ENCODE peak calls at places on chromosomes 6 and 20, in seven cellular contexts. S is mesenchymal stem cell, U is pons, I is cardiac fibroblast, Z is GM04504, H is NCI-H1092 treated with DMSO at 0.1 percent for 48 hours, K is amniotic stem cell. D is an unnamed sample.

GRCh38 chr20:57147185-57147584 is 119.3 kb downstream of the BMP7 start:
- DNase-seq in S (no peak), U (no peak), I (no peak), Z (no peak), H (no peak), K (no peak), D (no peak)

GRCh38 chr6:47161176-47161687 is 119.1 kb upstream of the ADGRF1 start:
- DNase-seq in S (no peak), U (peak), I (peak), Z (no peak), H (no peak), K (peak), D (no peak)

GRCh38 chr6:108920751-108921150 is 72.5 kb downstream of the ARMC2 start:
- DNase-seq in S (no peak), U (no peak), I (no peak), Z (no peak), H (no peak), K (no peak), D (no peak)

GRCh38 chr6:136073216-136073615 is 176.9 kb downstream of the MTFR2 start:
- DNase-seq in S (no peak), U (no peak), I (peak), Z (no peak), H (no peak), K (no peak), D (no peak)

GRCh38 chr6:402901-403658 is 11.5 kb downstream of the IRF4 start:
- DNase-seq in S (no peak), U (no peak), I (no peak), Z (no peak), H (no peak), K (no peak), D (no peak)

GRCh38 chr6:67663105-67663895 is 971.8 kb upstream of the ADGRB3 start:
- DNase-seq in S (no peak), U (no peak), I (no peak), Z (no peak), H (no peak), K (no peak), D (no peak)

GRCh38 chr20:36847009-36847709 is 28.8 kb upstream of the TLDC2 start:
- DNase-seq in S (peak), U (peak), I (peak), Z (peak), H (no peak), K (no peak), D (no peak)

GRCh38 chr6:12348530-12349511 is 58.7 kb downstream of the EDN1 start:
- DNase-seq in S (peak), U (no peak), I (peak), Z (peak), H (no peak), K (peak), D (no peak)

GRCh38 chr6:106974337-106974998 is at the start of gene CD24:
- DNase-seq in S (peak), U (no peak), I (no peak), Z (no peak), H (peak), K (no peak), D (peak)

GRCh38 chr20:15642676-15643075 is 930.6 kb downstream of the KIF16B start:
- DNase-seq in S (peak), U (no peak), I (no peak), Z (peak), H (no peak), K (no peak), D (no peak)

GRCh38 chr6:138410972-138411667 is 7.1 kb downstream of the HEBP2 start:
- DNase-seq in S (peak), U (no peak), I (peak), Z (no peak), H (no peak), K (peak), D (no peak)

GRCh38 chr6:11575408-11576033 is 38.0 kb downstream of the TMEM170B start:
- DNase-seq in S (peak), U (peak), I (peak), Z (peak), H (peak), K (peak), D (peak)

GRCh38 chr6:15023448-15023847 is 222.4 kb upstream of the JARID2 start:
- DNase-seq in S (no peak), U (no peak), I (no peak), Z (no peak), H (no peak), K (no peak), D (no peak)

GRCh38 chr6:87001494-87001893 is 64.2 kb downstream of the HTR1E start:
- DNase-seq in S (no peak), U (no peak), I (no peak), Z (no peak), H (no peak), K (no peak), D (no peak)

GRCh38 chr6:93474733-93475179 is 55.4 kb upstream of the EPHA7 start:
- DNase-seq in S (no peak), U (peak), I (no peak), Z (no peak), H (no peak), K (no peak), D (no peak)

GRCh38 chr20:25285091-25285647 is 37.3 kb downstream of the PYGB start:
- DNase-seq in S (no peak), U (no peak), I (no peak), Z (no peak), H (no peak), K (no peak), D (no peak)

GRCh38 chr6:38370653-38371311 is 268.9 kb downstream of the BTBD9 start:
- DNase-seq in S (no peak), U (no peak), I (no peak), Z (no peak), H (peak), K (no peak), D (no peak)

GRCh38 chr6:167796668-167797031 is 30.1 kb upstream of the AFDN start:
- DNase-seq in S (no peak), U (no peak), I (no peak), Z (no peak), H (no peak), K (no peak), D (no peak)

GRCh38 chr6:27562027-27562410 is 89.1 kb upstream of the ZNF184 start:
- DNase-seq in S (no peak), U (no peak), I (no peak), Z (no peak), H (no peak), K (no peak), D (no peak)

GRCh38 chr20:53608456-53609413 is 15.1 kb upstream of the ZNF217 start:
- DNase-seq in S (peak), U (no peak), I (peak), Z (no peak), H (no peak), K (no peak), D (no peak)

GRCh38 chr6:135145509-135145865 is 35.6 kb upstream of the MYB start:
- DNase-seq in S (peak), U (no peak), I (peak), Z (no peak), H (no peak), K (no peak), D (no peak)

GRCh38 chr6:126821706-126822105 is 296.8 kb upstream of the RSPO3 start:
- DNase-seq in S (no peak), U (no peak), I (no peak), Z (no peak), H (no peak), K (no peak), D (no peak)

D was measured in HuH-7.